ENCODE peak calls at places on chromosomes 6 and 20, in seven cellular contexts. O, F, P, T, C, D and H are unnamed samples.

GRCh38 chr6:135686784-135687301 is 164.7 kb upstream of the PDE7B start:
- DNase-seq in D (no peak), F (no peak), P (no peak), O (no peak), C (no peak), T (no peak), H (no peak)

GRCh38 chr20:34171640-34172039 is 59.6 kb upstream of the EIF2S2 start:
- DNase-seq in D (no peak), P (no peak), F (no peak), C (no peak), O (no peak), T (no peak), H (no peak)

GRCh38 chr6:9516207-9516606 is 898.7 kb downstream of the TFAP2A start:
- DNase-seq in T (no peak), D (peak; percentile 48), C (no peak), F (no peak), O (peak; percentile 75), P (no peak), H (no peak)

GRCh38 chr6:98579089-98579488 is 255.3 kb upstream of the POU3F2 start:
- DNase-seq in O (no peak), C (no peak), F (no peak), P (no peak), D (no peak), T (no peak), H (no peak)

GRCh38 chr20:23103284-23104018 is 17.3 kb upstream of the CD93 start:
- DNase-seq in P (no peak), F (no peak), C (no peak), T (no peak), O (no peak), D (no peak), H (no peak)

GRCh38 chr6:138818496-138819194 is 22.8 kb downstream of the ECT2L start:
- DNase-seq in D (no peak), O (no peak), P (no peak), T (no peak), F (no peak), C (no peak), H (no peak)

GRCh38 chr6:20564269-20564668 is 30.0 kb downstream of the CDKAL1 start:
- DNase-seq in O (peak; percentile 6), D (no peak), F (no peak), P (no peak), T (no peak), C (no peak), H (no peak)

GRCh38 chr6:15507746-15508145 is 155.1 kb downstream of the DTNBP1 start:
- DNase-seq in P (no peak), D (no peak), O (no peak), T (no peak), F (no peak), C (no peak), H (no peak)

GRCh38 chr6:56843476-56844349 is 111.2 kb upstream of the BEND6 start:
- DNase-seq in T (peak; percentile 68), D (peak; percentile 92), P (peak; percentile 68), F (peak; percentile 59), C (peak; percentile 40), O (peak; percentile 90), H (peak; percentile 68)

GRCh38 chr20:37886851-37887297 is 16.1 kb upstream of the VSTM2L start:
- DNase-seq in C (peak; percentile 40), T (no peak), O (no peak), F (no peak), P (peak; percentile 46), D (no peak), H (no peak)

GRCh38 chr20:62381202-62381797 is 5.6 kb upstream of the RPS21 start:
- DNase-seq in T (no peak), C (no peak), D (no peak), O (peak; percentile 83), F (no peak), P (no peak), H (no peak)

GRCh38 chr6:154937306-154938244 is 57.5 kb upstream of the TIAM2 start:
- DNase-seq in T (no peak), P (no peak), D (no peak), F (no peak), O (no peak), C (no peak), H (no peak)

GRCh38 chr6:137839076-137839475 is 28.0 kb upstream of the TNFAIP3 start:
- DNase-seq in T (no peak), D (no peak), P (no peak), C (no peak), F (no peak), O (no peak), H (no peak)

GRCh38 chr6:109978174-109979032 is at the start of gene GPR6:
- DNase-seq in C (peak; percentile 60), D (peak; percentile 97), P (peak; percentile 39), O (peak; percentile 11), F (no peak), T (peak; percentile 76), H (peak; percentile 25)

GRCh38 chr6:167548451-167548850 is 223.6 kb downstream of the TTLL2 start:
- DNase-seq in P (no peak), F (no peak), T (no peak), O (no peak), D (no peak), C (no peak), H (no peak)

GRCh38 chr6:105021399-105021798 is 64.5 kb downstream of the LIN28B start:
- DNase-seq in D (no peak), O (no peak), F (no peak), T (no peak), P (no peak), C (no peak), H (no peak)

GRCh38 chr6:75922226-75922625 is 150.2 kb downstream of the IMPG1 start:
- DNase-seq in F (no peak), P (no peak), C (no peak), D (no peak), O (no peak), T (no peak), H (no peak)

GRCh38 chr6:9412951-9413559 is 977.7 kb upstream of the SLC35B3 start:
- DNase-seq in C (peak; percentile 15), T (no peak), O (peak; percentile 25), F (no peak), P (peak; percentile 23), D (no peak), H (peak; percentile 30)

GRCh38 chr6:134034478-134034877 is 17.9 kb downstream of the SLC2A12 start:
- DNase-seq in F (no peak), D (no peak), O (no peak), C (no peak), P (no peak), T (no peak), H (no peak)

GRCh38 chr6:134029495-134030455 is 22.6 kb downstream of the SLC2A12 start:
- DNase-seq in C (peak; percentile 10), D (no peak), T (no peak), P (no peak), O (peak; percentile 78), F (no peak), H (no peak)

GRCh38 chr6:134028438-134028837 is 24.0 kb downstream of the SLC2A12 start:
- DNase-seq in F (no peak), D (no peak), P (no peak), T (no peak), O (no peak), C (no peak), H (no peak)

GRCh38 chr6:134034951-134035822 is 17.2 kb downstream of the SLC2A12 start:
- DNase-seq in D (no peak), P (no peak), O (no peak), F (no peak), C (no peak), T (no peak), H (no peak)

GRCh38 chr6:134031696-134032255 is 20.6 kb downstream of the SLC2A12 start:
- DNase-seq in P (no peak), D (no peak), O (no peak), F (no peak), C (no peak), T (no peak), H (no peak)
- TF ChIP-seq POLR2A in P (no peak), D (no peak), O (no peak), F (no peak), C (no peak), T (no peak), H (no peak)

GRCh38 chr6:53985361-53985760 is 125.9 kb upstream of the MLIP start:
- DNase-seq in O (no peak), F (no peak), D (no peak), P (no peak), T (no peak), C (no peak), H (no peak)

GRCh38 chr6:53984581-53984980 is 126.7 kb upstream of the MLIP start:
- DNase-seq in P (no peak), D (no peak), C (no peak), T (no peak), F (no peak), O (peak; percentile 18), H (no peak)

GRCh38 chr6:53986165-53986720 is 125.0 kb upstream of the MLIP start:
- DNase-seq in T (no peak), C (no peak), P (no peak), F (no peak), D (no peak), O (peak; percentile 39), H (peak; percentile 53)

GRCh38 chr6:53987527-53987888 is 123.7 kb upstream of the MLIP start:
- DNase-seq in F (no peak), C (no peak), T (no peak), O (no peak), P (no peak), D (no peak), H (no peak)

GRCh38 chr6:53986721-53987526 is 124.3 kb upstream of the MLIP start:
- DNase-seq in T (no peak), D (no peak), C (no peak), O (no peak), F (no peak), P (no peak), H (no peak)
- TF ChIP-seq EP300 in T (no peak), D (no peak), C (no peak), O (no peak), F (no peak), P (no peak), H (no peak)

DNA sequence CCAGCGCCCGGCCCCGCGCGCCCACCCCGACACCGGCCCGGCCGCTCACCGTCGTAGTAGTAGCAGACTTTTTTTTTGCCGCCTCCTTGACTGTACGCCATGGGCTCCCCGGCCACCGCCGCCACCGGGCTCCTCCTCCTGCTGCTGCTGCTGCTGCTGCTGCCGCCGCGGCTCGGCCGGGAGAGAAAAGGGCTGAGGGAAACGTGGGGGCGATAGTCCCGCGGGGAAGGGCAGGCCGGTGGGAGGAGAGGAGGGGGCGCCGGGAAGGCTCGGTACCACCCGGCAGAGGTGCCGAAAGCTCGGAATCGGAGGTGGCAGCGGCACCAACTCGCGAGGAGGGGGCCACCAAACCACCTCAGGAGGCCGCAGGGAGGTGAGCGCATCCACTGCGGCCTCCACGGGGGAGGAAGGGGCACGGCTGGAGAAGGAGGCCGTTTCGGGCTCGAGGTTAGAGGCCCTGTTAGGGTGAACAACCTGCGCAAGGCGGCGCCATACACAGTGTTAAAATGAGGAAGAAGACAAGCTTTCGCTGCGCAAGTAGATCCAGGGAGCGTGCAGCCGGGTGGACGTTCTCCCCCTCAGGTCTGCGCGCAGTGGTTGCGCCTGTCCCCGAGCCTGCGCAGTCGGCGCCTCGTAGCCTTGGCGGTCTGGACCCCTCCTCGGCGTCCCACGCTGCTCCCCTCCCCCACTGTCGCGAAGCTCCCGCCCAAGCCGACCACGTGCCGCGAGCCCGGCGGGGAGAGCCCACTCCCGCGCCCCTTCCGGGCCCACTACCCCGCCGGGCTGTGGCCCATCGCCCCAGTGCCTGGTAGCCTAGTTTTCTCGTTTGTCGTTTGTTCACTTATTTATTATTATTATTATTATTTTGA is at the start of gene HDAC2:
- DNase-seq in P (peak; percentile 87), C (peak; percentile 92), O (peak; percentile 84), F (peak; percentile 51), T (peak; percentile 90), D (peak; percentile 92), H (peak; percentile 87)
- TF ChIP-seq POLR2A in P (no peak), C (peak; percentile 91), O (peak; percentile 66), F (peak; percentile 45), T (peak; percentile 44), D (peak; percentile 32), H (peak; percentile 70)

GRCh38 chr6:10857259-10857658 is 18.9 kb upstream of the MAK start:
- DNase-seq in T (no peak), P (no peak), O (no peak), C (no peak), F (no peak), D (no peak), H (no peak)
- TF ChIP-seq EP300 in T (no peak), P (no peak), O (no peak), C (no peak), F (no peak), D (no peak), H (no peak)